ENCODE peak calls at places on chromosomes 3 and 15, in six cellular contexts. I, E, W, Y, H and V are unnamed samples.

GRCh38 chr3:165529451-165529850 is 307.8 kb downstream of the BCHE start:
- DNase-seq in I (no peak), H (no peak), Y (no peak), E (no peak), W (no peak), V (no peak)

GRCh38 chr3:145219355-145220196 is 941.4 kb downstream of the PLOD2 start:
- DNase-seq in I (no peak), W (no peak), Y (no peak), E (no peak), H (peak; percentile 9), V (no peak)

GRCh38 chr3:193194417-193194816 is 46.6 kb upstream of the PLAAT1 start:
- DNase-seq in Y (no peak), H (no peak), I (no peak), E (no peak), W (no peak), V (no peak)

GRCh38 chr3:50171540-50172301 is 16.6 kb downstream of the SEMA3F start:
- DNase-seq in Y (no peak), W (no peak), E (no peak), H (no peak), I (no peak), V (no peak)

GRCh38 chr15:101027273-101027901 is 108.2 kb downstream of the LRRK1 start:
- DNase-seq in H (no peak), E (no peak), Y (no peak), I (no peak), W (no peak), V (no peak)

GRCh38 chr15:73518180-73518862 is 75.4 kb downstream of the REC114 start:
- DNase-seq in H (no peak), E (no peak), W (peak; percentile 65), Y (no peak), I (no peak), V (no peak)

GRCh38 chr3:52405066-52405465 is 39.8 kb downstream of the SEMA3G start:
- DNase-seq in H (no peak), W (no peak), Y (no peak), E (peak; percentile 61), I (no peak), V (no peak)

GRCh38 chr3:197540961-197541377 is 14.8 kb downstream of the BDH1 start:
- DNase-seq in Y (no peak), I (no peak), H (no peak), W (peak; percentile 65), E (no peak), V (no peak)

GRCh38 chr3:155382396-155383042 is 89.0 kb upstream of the STRIT1 start:
- DNase-seq in W (peak; percentile 82), I (peak; percentile 76), E (no peak), Y (peak; percentile 36), H (peak; percentile 73), V (peak; percentile 59)

GRCh38 chr3:197463279-197463678 is 92.5 kb downstream of the BDH1 start:
- DNase-seq in Y (no peak), W (no peak), H (no peak), I (peak; percentile 67), E (no peak), V (no peak)

GRCh38 chr3:141553055-141553454 is 66.2 kb downstream of the RASA2 start:
- DNase-seq in H (no peak), W (no peak), Y (no peak), E (no peak), I (no peak), V (no peak)

GRCh38 chr15:40506964-40507571 is 36.3 kb downstream of the CHST14 start:
- DNase-seq in W (peak; percentile 88), H (peak; percentile 68), I (peak; percentile 54), Y (peak; percentile 80), E (peak; percentile 87), V (peak; percentile 84)

GRCh38 chr3:16467368-16467767 is 46.1 kb downstream of the RFTN1 start:
- DNase-seq in W (no peak), E (peak; percentile 78), H (no peak), Y (no peak), I (no peak), V (no peak)

GRCh38 chr15:56617628-56618027 is 115.7 kb downstream of the ZNF280D start:
- DNase-seq in I (no peak), E (no peak), W (no peak), H (no peak), Y (no peak), V (no peak)

GRCh38 chr3:4741106-4741403 is 238.2 kb upstream of the BHLHE40 start:
- DNase-seq in W (no peak), Y (no peak), H (no peak), E (no peak), I (no peak), V (no peak)

GRCh38 chr3:169699070-169699469 is 35.6 kb upstream of the MECOM start:
- DNase-seq in E (no peak), W (no peak), H (peak; percentile 19), I (no peak), Y (no peak), V (no peak)

GRCh38 chr15:72835289-72835890 is 51.8 kb upstream of the ADPGK start:
- DNase-seq in I (no peak), Y (no peak), E (no peak), W (peak; percentile 78), H (peak; percentile 6), V (no peak)

GRCh38 chr3:15453501-15453900 is 26.1 kb downstream of the EAF1 start:
- DNase-seq in E (no peak), Y (no peak), W (no peak), I (no peak), H (no peak), V (no peak)

GRCh38 chr15:75502360-75502759 is 50.9 kb upstream of the SIN3A start:
- DNase-seq in W (no peak), I (no peak), E (no peak), H (no peak), Y (no peak), V (no peak)

GRCh38 chr3:178518660-178519396 is 17.4 kb upstream of the KCNMB2 start:
- DNase-seq in I (peak; percentile 49), Y (no peak), E (no peak), H (no peak), W (no peak), V (no peak)

GRCh38 chr15:64854526-64854925 is 12.8 kb downstream of the PLEKHO2 start:
- DNase-seq in H (no peak), W (no peak), I (no peak), Y (no peak), E (no peak), V (no peak)

GRCh38 chr15:33612721-33613304 is 302.0 kb downstream of the RYR3 start:
- DNase-seq in W (no peak), I (no peak), Y (no peak), H (peak; percentile 37), E (no peak), V (no peak)

GRCh38 chr3:16897254-16897926 is 12.6 kb downstream of the PLCL2 start:
- DNase-seq in E (no peak), W (no peak), Y (no peak), H (peak; percentile 76), I (peak; percentile 18), V (peak; percentile 61)

GRCh38 chr15:74869726-74870407 is 3.3 kb downstream of the SCAMP2 start:
- DNase-seq in Y (no peak), W (no peak), I (no peak), H (peak; percentile 44), E (peak; percentile 71), V (no peak)

GRCh38 chr15:38692789-38693062 is 128.1 kb upstream of the RASGRP1 start:
- DNase-seq in W (no peak), E (no peak), Y (no peak), H (no peak), I (no peak), V (no peak)

GRCh38 chr3:70108072-70108471 is 108.5 kb downstream of the SAMMSON start:
- DNase-seq in H (peak; percentile 12), I (peak; percentile 8), Y (peak; percentile 2), W (peak; percentile 67), E (no peak), V (no peak)

GRCh38 chr3:119380697-119381096 is 82.7 kb downstream of the TMEM39A start:
- DNase-seq in E (no peak), Y (no peak), H (peak; percentile 14), W (no peak), I (no peak), V (peak; percentile 10)

GRCh38 chr3:48919215-48920138 is 835 bp downstream of the ARIH2 start:
- DNase-seq in I (peak; percentile 57), W (peak; percentile 80), Y (peak; percentile 50), H (peak; percentile 65), E (peak; percentile 83), V (peak; percentile 54)

GRCh38 chr15:94381384-94381783 is 150.0 kb downstream of the MCTP2 start:
- DNase-seq in Y (no peak), E (no peak), H (no peak), W (peak; percentile 90), I (no peak), V (no peak)

GRCh38 chr15:66237513-66238235 is 15.9 kb downstream of the MEGF11 start:
- DNase-seq in I (peak; percentile 10), W (peak; percentile 75), H (no peak), E (no peak), Y (no peak), V (no peak)

GRCh38 chr3:45751537-45752242 is 44.6 kb downstream of the SLC6A20 start:
- DNase-seq in W (no peak), H (no peak), I (no peak), E (no peak), Y (no peak), V (no peak)

GRCh38 chr3:167669699-167670098 is 16.0 kb upstream of the WDR49 start:
- DNase-seq in H (no peak), E (no peak), W (no peak), I (no peak), Y (no peak), V (no peak)

GRCh38 chr15:47484119-47484518 is 233.2 kb upstream of the SEMA6D start:
- DNase-seq in I (no peak), H (no peak), Y (no peak), E (no peak), W (peak; percentile 60), V (no peak)

GRCh38 chr3:78999139-78999538 is 768.7 kb downstream of the ROBO1 start:
- DNase-seq in I (no peak), H (no peak), E (no peak), W (no peak), Y (no peak), V (no peak)

GRCh38 chr15:58951388-58952060 is 18.0 kb upstream of the SLTM start:
- DNase-seq in W (no peak), I (peak; percentile 29), E (no peak), Y (no peak), H (peak; percentile 91), V (no peak)

GRCh38 chr15:60961541-60961940 is 267.6 kb downstream of the RORA start:
- DNase-seq in H (no peak), I (no peak), E (no peak), W (no peak), Y (no peak), V (no peak)

GRCh38 chr3:60497922-60498321 is 753.3 kb downstream of the FHIT start:
- DNase-seq in I (no peak), W (no peak), H (no peak), E (no peak), Y (no peak), V (no peak)

GRCh38 chr3:126523745-126524428 is at the start of gene CHST13:
- DNase-seq in E (peak; percentile 54), Y (no peak), I (no peak), H (peak; percentile 29), W (peak; percentile 62), V (peak; percentile 35)